ENCODE peak calls at places on chromosomes 5 and 9, in four cellular contexts. One of them, this sample, is unnamed.

GRCh38 chr5:120432861-120433260 is 31.2 kb upstream of the PRR16 start:
- DNase-seq in AG04450: no peak
- DNase-seq in heart left ventricle: no peak
- DNase-seq in testis: no peak
- DNase-seq in this sample: no peak

GRCh38 chr5:81169924-81170323 is 63.2 kb upstream of the CKMT2 start:
- DNase-seq in AG04450: no peak
- DNase-seq in heart left ventricle: no peak
- DNase-seq in testis: no peak
- DNase-seq in this sample: no peak

GRCh38 chr9:126440938-126441337 is 114.3 kb downstream of the MVB12B start:
- DNase-seq in AG04450: no peak
- DNase-seq in heart left ventricle: no peak
- DNase-seq in testis: no peak
- DNase-seq in this sample: peak

GRCh38 chr9:14903040-14903439 is 7.2 kb downstream of the FREM1 start:
- DNase-seq in AG04450: no peak
- DNase-seq in heart left ventricle: no peak
- DNase-seq in testis: no peak
- DNase-seq in this sample: no peak

GRCh38 chr9:122338989-122339388 is 31.8 kb upstream of the PTGS1 start:
- DNase-seq in AG04450: no peak
- DNase-seq in heart left ventricle: no peak
- DNase-seq in testis: no peak
- DNase-seq in this sample: peak

GRCh38 chr5:179608131-179608581 is 15.3 kb downstream of the HNRNPH1 start:
- DNase-seq in AG04450: no peak
- DNase-seq in heart left ventricle: no peak
- DNase-seq in testis: peak
- DNase-seq in this sample: no peak

GRCh38 chr9:16336833-16337232 is 533.6 kb downstream of the BNC2 start:
- DNase-seq in AG04450: no peak
- DNase-seq in heart left ventricle: no peak
- DNase-seq in testis: no peak
- DNase-seq in this sample: no peak

GRCh38 chr9:36961568-36962360 is 72.3 kb downstream of the PAX5 start:
- DNase-seq in AG04450: no peak
- DNase-seq in heart left ventricle: no peak
- DNase-seq in testis: no peak
- DNase-seq in this sample: no peak

GRCh38 chr5:52799358-52799982 is 11.8 kb downstream of the ITGA1 start:
- DNase-seq in AG04450: peak
- DNase-seq in heart left ventricle: peak
- DNase-seq in testis: peak
- DNase-seq in this sample: peak

GRCh38 chr9:96241391-96241809 is 60.6 kb downstream of the HSD17B3 start:
- DNase-seq in AG04450: no peak
- DNase-seq in heart left ventricle: no peak
- DNase-seq in testis: no peak
- DNase-seq in this sample: no peak

GRCh38 chr5:168578006-168578405 is 1.2 kb downstream of the PANK3 start:
- DNase-seq in AG04450: no peak
- DNase-seq in heart left ventricle: no peak
- DNase-seq in testis: no peak
- DNase-seq in this sample: no peak

GRCh38 chr5:107529618-107530017 is 141.1 kb downstream of the EFNA5 start:
- DNase-seq in AG04450: no peak
- DNase-seq in heart left ventricle: no peak
- DNase-seq in testis: no peak
- DNase-seq in this sample: no peak

GRCh38 chr5:117788596-117788995 is 1199.8 kb downstream of the DTWD2 start:
- DNase-seq in AG04450: no peak
- DNase-seq in heart left ventricle: no peak
- DNase-seq in testis: no peak
- DNase-seq in this sample: no peak

GRCh38 chr5:82347213-82347947 is 69.2 kb upstream of the RPS23 start:
- DNase-seq in AG04450: peak
- DNase-seq in heart left ventricle: no peak
- DNase-seq in testis: peak
- DNase-seq in this sample: no peak

GRCh38 chr9:89945133-89945532 is 340.3 kb downstream of the GADD45G start:
- DNase-seq in AG04450: no peak
- DNase-seq in heart left ventricle: no peak
- DNase-seq in testis: no peak
- DNase-seq in this sample: no peak

GRCh38 chr5:166342330-166342891 is 1949.0 kb upstream of the WWC1 start:
- DNase-seq in AG04450: no peak
- DNase-seq in heart left ventricle: no peak
- DNase-seq in testis: no peak
- DNase-seq in this sample: no peak

GRCh38 chr5:179478624-179479023 is 71.7 kb upstream of the RUFY1 start:
- DNase-seq in AG04450: no peak
- DNase-seq in heart left ventricle: no peak
- DNase-seq in testis: no peak
- DNase-seq in this sample: no peak

GRCh38 chr9:115671236-115671770 is 482.3 kb upstream of the PAPPA start:
- DNase-seq in AG04450: no peak
- DNase-seq in heart left ventricle: no peak
- DNase-seq in testis: no peak
- DNase-seq in this sample: no peak

GRCh38 chr5:158640581-158640980 is 459.1 kb downstream of the EBF1 start:
- DNase-seq in AG04450: no peak
- DNase-seq in heart left ventricle: no peak
- DNase-seq in testis: no peak
- DNase-seq in this sample: no peak

GRCh38 chr9:99948896-99949295 is 42.4 kb downstream of the STX17 start:
- DNase-seq in AG04450: no peak
- DNase-seq in heart left ventricle: no peak
- DNase-seq in testis: no peak
- DNase-seq in this sample: no peak

GRCh38 chr9:129617167-129617566 is 3.7 kb downstream of the C9orf50 start:
- DNase-seq in AG04450: peak
- DNase-seq in heart left ventricle: no peak
- DNase-seq in testis: no peak
- DNase-seq in this sample: no peak

GRCh38 chr9:101337237-101337636 is 47.6 kb downstream of the BAAT start:
- DNase-seq in AG04450: no peak
- DNase-seq in heart left ventricle: no peak
- DNase-seq in testis: no peak
- DNase-seq in this sample: no peak

GRCh38 chr5:168362097-168362885 is 70.8 kb downstream of the WWC1 start:
- DNase-seq in AG04450: no peak
- DNase-seq in heart left ventricle: no peak
- DNase-seq in testis: no peak
- DNase-seq in this sample: peak

GRCh38 chr5:125045647-125046046 is 299.2 kb upstream of the ZNF608 start:
- DNase-seq in AG04450: no peak
- DNase-seq in heart left ventricle: no peak
- DNase-seq in testis: no peak
- DNase-seq in this sample: no peak

GRCh38 chr5:96718635-96719077 is 56.5 kb downstream of the CAST start:
- DNase-seq in AG04450: no peak
- DNase-seq in heart left ventricle: peak
- DNase-seq in testis: peak
- DNase-seq in this sample: no peak
- H3K27ac ChIP-seq in AG04450: no peak
- H3K27ac ChIP-seq in heart left ventricle: peak
- H3K27ac ChIP-seq in testis: no peak
- H3K27ac ChIP-seq in this sample: no peak

GRCh38 chr5:72161951-72162350 is 54.7 kb downstream of the MAP1B start:
- DNase-seq in AG04450: no peak
- DNase-seq in heart left ventricle: no peak
- DNase-seq in testis: no peak
- DNase-seq in this sample: peak

GRCh38 chr5:72159501-72159911 is 52.2 kb downstream of the MAP1B start:
- DNase-seq in AG04450: no peak
- DNase-seq in heart left ventricle: no peak
- DNase-seq in testis: no peak
- DNase-seq in this sample: peak

GRCh38 chr5:72160959-72161358 is 53.7 kb downstream of the MAP1B start:
- DNase-seq in AG04450: no peak
- DNase-seq in heart left ventricle: no peak
- DNase-seq in testis: no peak
- DNase-seq in this sample: no peak

GRCh38 chr5:72163349-72163983 is 56.2 kb downstream of the MAP1B start:
- DNase-seq in AG04450: no peak
- DNase-seq in heart left ventricle: no peak
- DNase-seq in testis: no peak
- DNase-seq in this sample: no peak

DNA sequence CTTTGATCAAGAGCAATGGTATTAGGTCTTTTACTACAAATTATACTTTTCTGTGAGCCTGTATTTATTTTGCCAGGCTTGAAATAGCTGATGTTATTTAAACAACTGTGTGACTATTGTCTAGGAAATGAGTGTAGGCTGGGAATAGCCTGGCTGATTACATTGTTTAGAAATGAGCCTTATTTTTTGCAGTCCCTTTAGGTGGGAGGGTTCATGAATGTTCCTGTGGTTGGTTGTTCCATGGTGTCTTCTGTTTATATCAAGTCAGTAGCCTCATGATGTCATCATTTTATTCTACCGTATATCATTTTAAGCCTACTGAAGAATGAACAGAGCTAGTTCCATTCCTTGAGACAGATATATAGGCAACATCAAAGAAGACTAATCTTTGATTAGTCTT is 53.0 kb downstream of the MAP1B start:
- DNase-seq in AG04450: peak
- DNase-seq in heart left ventricle: no peak
- DNase-seq in testis: no peak
- DNase-seq in this sample: peak
- H3K4me3 ChIP-seq in AG04450: no peak
- H3K4me3 ChIP-seq in heart left ventricle: no peak
- H3K4me3 ChIP-seq in testis: no peak
- H3K4me3 ChIP-seq in this sample: no peak

GRCh38 chr5:956941-957729 is 51.5 kb upstream of the NKD2 start:
- DNase-seq in AG04450: peak
- DNase-seq in heart left ventricle: peak
- DNase-seq in testis: no peak
- DNase-seq in this sample: no peak
- TF ChIP-seq CTCF in AG04450: peak
- TF ChIP-seq CTCF in heart left ventricle: no peak
- TF ChIP-seq CTCF in testis: no peak
- TF ChIP-seq CTCF in this sample: no peak

DNA sequence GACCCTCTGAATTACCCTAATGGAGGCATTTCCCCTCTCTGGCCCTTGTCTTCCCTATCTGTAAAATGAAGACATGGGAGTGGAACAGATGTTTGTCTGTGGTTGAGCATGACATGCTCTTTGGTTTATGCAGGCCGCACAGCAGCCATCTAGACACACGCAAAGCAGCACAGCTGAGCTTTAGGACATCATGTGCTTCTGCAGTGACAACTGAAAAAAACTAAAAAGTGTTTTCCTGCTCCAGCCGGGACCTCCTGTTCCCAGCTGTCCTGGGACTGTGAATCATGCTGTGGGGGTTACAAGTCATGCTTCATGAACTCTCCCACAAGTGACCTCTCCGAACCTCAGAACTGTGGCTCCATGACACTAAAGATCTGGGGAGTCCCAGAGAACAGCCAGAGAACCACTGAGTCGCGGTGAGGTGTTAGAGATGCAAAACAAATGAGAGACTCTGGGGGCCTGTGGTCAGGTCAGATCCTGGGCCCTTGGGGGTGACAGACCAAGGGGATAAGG is 1.7 kb downstream of the SMIM3 start:
- DNase-seq in AG04450: no peak
- DNase-seq in heart left ventricle: no peak
- DNase-seq in testis: no peak
- DNase-seq in this sample: no peak
- H3K27ac ChIP-seq in AG04450: peak
- H3K27ac ChIP-seq in heart left ventricle: peak
- H3K27ac ChIP-seq in testis: peak
- H3K27ac ChIP-seq in this sample: peak

DNA sequence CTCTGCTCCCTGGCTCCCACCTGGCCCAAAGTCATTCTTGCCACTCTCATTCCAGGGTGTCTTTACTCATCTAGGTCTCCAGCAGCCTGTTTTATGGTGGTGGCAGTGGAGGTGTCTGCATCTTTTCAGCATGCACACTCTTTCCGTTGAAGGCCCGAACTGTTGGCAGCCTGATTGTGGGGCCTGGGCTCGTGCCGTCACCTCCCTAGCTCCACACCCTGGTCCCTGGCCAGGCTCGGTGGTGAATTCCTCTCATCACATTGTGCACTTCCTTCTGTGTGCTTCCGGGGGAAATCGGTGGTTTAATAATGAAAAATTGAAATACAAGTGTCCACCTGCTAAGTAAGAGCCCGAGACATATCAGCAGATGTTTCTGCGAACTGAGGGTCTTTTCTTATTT is 214.3 kb downstream of the TRIO start:
- DNase-seq in AG04450: no peak
- DNase-seq in heart left ventricle: no peak
- DNase-seq in testis: no peak
- DNase-seq in this sample: no peak
- H3K4me3 ChIP-seq in AG04450: no peak
- H3K4me3 ChIP-seq in heart left ventricle: no peak
- H3K4me3 ChIP-seq in testis: no peak
- H3K4me3 ChIP-seq in this sample: no peak